ENCODE peak calls at places on chromosomes 12 and 14, in six cellular contexts. D, Z, A, V, F and H are unnamed samples.

GRCh38 chr12:2240984-2241383 is 188.2 kb downstream of the CACNA1C start:
- DNase-seq in D (no peak), Z (no peak), A (no peak), V (no peak), F (no peak), H (no peak)

GRCh38 chr14:21300892-21301291 is 21.0 kb downstream of the RPGRIP1 start:
- DNase-seq in D (peak), Z (no peak), A (no peak), V (no peak), F (peak), H (no peak)

GRCh38 chr14:71060795-71061455 is 153.7 kb downstream of the PCNX1 start:
- DNase-seq in D (no peak), Z (no peak), A (no peak), V (no peak), F (no peak), H (no peak)

GRCh38 chr12:4322789-4323188 is 1.8 kb downstream of the TIGAR start:
- DNase-seq in D (no peak), Z (no peak), A (no peak), V (no peak), F (no peak), H (no peak)

GRCh38 chr14:64244279-64244678 is 49.9 kb downstream of the ESR2 start:
- DNase-seq in D (peak), Z (no peak), A (no peak), V (no peak), F (no peak), H (no peak)

GRCh38 chr12:39102474-39103209 is 197.3 kb upstream of the CPNE8 start:
- DNase-seq in D (no peak), Z (no peak), A (no peak), V (no peak), F (no peak), H (no peak)

GRCh38 chr14:51094282-51094821 is 553 bp downstream of the TRIM9 start:
- DNase-seq in D (no peak), Z (no peak), A (peak), V (no peak), F (peak), H (no peak)

GRCh38 chr12:104248444-104248843 is 32.9 kb downstream of the TXNRD1 start:
- DNase-seq in D (no peak), Z (no peak), A (no peak), V (no peak), F (no peak), H (no peak)

GRCh38 chr12:50655374-50655921 is 108.5 kb upstream of the ATF1 start:
- DNase-seq in D (no peak), Z (no peak), A (no peak), V (no peak), F (no peak), H (no peak)

GRCh38 chr12:130083002-130083401 is 79.3 kb upstream of the FZD10 start:
- DNase-seq in D (no peak), Z (no peak), A (no peak), V (no peak), F (no peak), H (no peak)

GRCh38 chr12:113228394-113229028 is 7.2 kb downstream of the TPCN1 start:
- DNase-seq in D (no peak), Z (no peak), A (no peak), V (no peak), F (no peak), H (no peak)

GRCh38 chr14:66228267-66228970 is 257.8 kb upstream of the CCDC196 start:
- DNase-seq in D (no peak), Z (no peak), A (no peak), V (no peak), F (no peak), H (no peak)

GRCh38 chr14:50363734-50364113 is 33.0 kb downstream of the CDKL1 start:
- DNase-seq in D (no peak), Z (no peak), A (no peak), V (no peak), F (no peak), H (no peak)